ENCODE peak calls at places on chromosome 6, in six cellular contexts. H is IMR-90, I is HCT116, F is K562, N is GM12878, C is H1. M is an unnamed sample. For H4K20me1, the result is how much of the 10 kb centered on the place peaks cover.

GRCh38 chr6:66986940-66987339 is 1279.9 kb upstream of the EYS start:
- DNase-seq in F (no peak), I (no peak), N (no peak), C (no peak), H (no peak), M (no peak)

GRCh38 chr6:89873721-89874120 is 20.5 kb upstream of the GJA10 start:
- DNase-seq in N (no peak), C (no peak), F (no peak), H (no peak), I (no peak), M (no peak)

GRCh38 chr6:87066449-87067288 is 28.2 kb downstream of the CGA start:
- DNase-seq in F (peak), N (peak), C (no peak), I (peak), H (peak), M (peak)

GRCh38 chr6:99434702-99435530 is 9.8 kb upstream of the PNISR start:
- DNase-seq in H (peak), C (no peak), I (peak), F (peak), N (no peak), M (peak)

GRCh38 chr6:137962725-137963124 is 95.7 kb downstream of the TNFAIP3 start:
- DNase-seq in F (no peak), N (no peak), I (no peak), H (no peak), C (no peak), M (no peak)

GRCh38 chr6:89242574-89243330 is 25.6 kb upstream of the GABRR1 start:
- DNase-seq in H (peak), I (peak), F (peak), N (no peak), C (peak), M (peak)

GRCh38 chr6:143108278-143108677 is 47.6 kb downstream of the AIG1 start:
- DNase-seq in F (no peak), N (no peak), I (no peak), H (no peak), C (no peak), M (no peak)

GRCh38 chr6:118476554-118476953 is 71.5 kb upstream of the PLN start:
- DNase-seq in H (no peak), N (no peak), I (no peak), F (no peak), C (no peak), M (no peak)

GRCh38 chr6:49423817-49424216 is 39.2 kb downstream of the MMUT start:
- DNase-seq in F (no peak), H (no peak), N (no peak), C (no peak), I (no peak), M (peak)

GRCh38 chr6:159098636-159099106 is 53.9 kb upstream of the TAGAP start:
- DNase-seq in H (no peak), F (no peak), C (no peak), I (no peak), N (no peak), M (no peak)

GRCh38 chr6:113813207-113813606 is 43.9 kb upstream of the MARCKS start:
- DNase-seq in F (no peak), N (no peak), H (peak), C (no peak), I (no peak), M (no peak)

GRCh38 chr6:15556711-15557110 is 106.1 kb downstream of the DTNBP1 start:
- DNase-seq in H (no peak), F (no peak), N (no peak), I (no peak), C (no peak), M (no peak)
- H4K20me1 ChIP-seq in H (under half), F (under half), N (under half), I (under half), C (under half), M (under half)

GRCh38 chr6:134166529-134167221 is 114.3 kb upstream of the SLC2A12 start:
- DNase-seq in C (no peak), I (no peak), H (peak), N (no peak), F (no peak), M (no peak)
- TF ChIP-seq POLR2A in C (no peak), I (no peak), H (peak), N (no peak), F (no peak), M (peak)

GRCh38 chr6:85620308-85620707 is 22.4 kb downstream of the SYNCRIP start:
- DNase-seq in H (peak), C (no peak), N (no peak), F (no peak), I (no peak), M (no peak)

GRCh38 chr6:85610182-85610895 is 16.7 kb upstream of the SNX14 start:
- DNase-seq in C (no peak), H (no peak), N (no peak), F (no peak), I (no peak), M (no peak)

GRCh38 chr6:85612690-85613474 is 19.2 kb upstream of the SNX14 start:
- DNase-seq in C (no peak), I (no peak), N (no peak), F (no peak), H (no peak), M (no peak)

DNA sequence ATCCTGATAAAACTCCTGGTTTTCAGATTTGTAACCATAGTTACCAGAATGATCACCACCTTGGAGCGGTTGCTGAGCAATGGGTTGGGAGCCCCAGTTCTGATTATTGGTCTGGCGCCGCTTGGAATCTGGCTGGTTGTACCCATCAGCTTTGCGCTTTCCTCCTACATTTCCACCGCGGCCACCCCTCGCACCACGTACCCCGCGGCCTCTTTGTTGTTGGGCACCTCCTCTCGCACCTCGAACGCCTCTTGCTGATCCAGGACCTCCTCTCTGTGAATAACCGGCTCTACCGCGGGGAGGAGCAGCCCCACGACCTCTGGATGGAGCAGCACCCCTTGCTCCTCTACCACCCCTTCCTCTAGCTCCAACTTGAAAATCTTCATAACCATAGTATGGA is 21.1 kb upstream of the SNX14 start:
- DNase-seq in C (no peak), H (no peak), N (no peak), I (no peak), F (no peak), M (no peak)
- H4K20me1 ChIP-seq in C (under half), H (under half), N (under half), I (under half), F (under half), M (under half)

DNA sequence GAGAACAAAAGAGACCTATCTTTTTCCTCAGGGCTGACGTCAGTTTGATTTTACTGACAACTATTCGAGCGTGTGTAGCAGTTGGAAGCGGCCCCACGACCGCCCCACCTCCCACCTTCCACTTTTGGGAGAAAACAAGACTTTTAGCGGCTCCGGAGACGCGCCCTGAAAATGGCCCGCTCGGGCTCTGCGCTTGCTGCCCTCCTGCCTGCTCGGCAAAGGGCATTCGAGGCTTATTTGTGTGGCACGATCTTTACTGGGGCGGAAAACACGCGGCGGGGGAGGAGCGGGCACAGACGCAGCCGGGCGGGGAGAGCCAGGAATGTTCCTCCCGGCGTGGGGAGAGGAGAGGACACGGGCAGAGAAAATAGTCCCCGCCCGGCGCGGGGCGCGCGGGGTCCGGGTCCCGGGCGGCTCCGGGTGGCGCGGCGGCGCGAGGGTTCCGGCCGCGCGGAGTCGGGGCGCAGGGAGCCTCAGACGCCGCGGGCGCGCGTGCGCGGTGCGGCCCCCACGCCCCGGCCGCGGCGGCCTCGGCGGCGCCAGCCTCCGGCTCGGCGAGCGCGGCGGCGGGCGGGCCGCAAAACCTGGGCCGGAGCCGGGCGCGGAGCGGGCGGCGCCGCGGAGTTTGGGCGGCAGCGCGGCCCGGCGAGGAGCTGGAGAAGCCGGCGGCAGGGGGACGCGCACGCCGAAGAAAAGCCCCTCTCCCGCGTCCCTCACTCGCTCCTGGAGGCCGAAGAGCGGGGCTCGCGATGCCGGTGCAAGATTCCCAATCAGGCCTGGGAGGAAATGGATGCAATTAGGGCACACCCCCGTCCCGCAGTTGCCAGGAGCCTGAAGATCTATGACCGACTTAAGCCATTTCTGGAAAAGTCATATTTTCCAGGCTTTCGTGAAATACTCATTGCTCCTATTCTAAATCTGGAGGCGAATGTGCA is 90.0 kb upstream of the ARID1B start:
- DNase-seq in I (peak), F (peak), C (no peak), H (peak), N (no peak), M (peak)
- TF ChIP-seq POLR2A in I (peak), F (peak), C (no peak), H (peak), N (peak), M (peak)

GRCh38 chr6:15433517-15433874 is 187.6 kb downstream of the JARID2 start:
- DNase-seq in C (no peak), N (no peak), F (no peak), I (no peak), H (no peak), M (no peak)
- H4K20me1 ChIP-seq in C (half or more), N (under half), F (under half), I (under half), H (half or more), M (under half)

GRCh38 chr6:108432143-108432542 is 128.6 kb upstream of the FOXO3 start:
- DNase-seq in F (no peak), N (no peak), I (no peak), H (no peak), C (no peak), M (no peak)
- TF ChIP-seq POLR2A in F (no peak), N (no peak), I (no peak), H (no peak), C (no peak), M (no peak)

GRCh38 chr6:36807143-36807542 is 32.1 kb downstream of the CPNE5 start:
- DNase-seq in H (no peak), C (no peak), F (no peak), N (no peak), I (no peak), M (no peak)
- H4K20me1 ChIP-seq in H (under half), C (under half), F (under half), N (under half), I (under half), M (under half)

GRCh38 chr6:29813066-29813465 is 14.6 kb upstream of the HLA-G start:
- DNase-seq in N (no peak), C (no peak), F (no peak), I (no peak), H (no peak), M (no peak)

GRCh38 chr6:29813809-29814208 is 13.8 kb upstream of the HLA-G start:
- DNase-seq in N (no peak), C (no peak), H (peak), F (peak), I (peak), M (no peak)

GRCh38 chr6:29816030-29816429 is 11.6 kb upstream of the HLA-G start:
- DNase-seq in C (no peak), H (no peak), F (no peak), N (no peak), I (no peak), M (no peak)

GRCh38 chr6:29814379-29815117 is 13.1 kb upstream of the HLA-G start:
- DNase-seq in F (no peak), C (no peak), I (no peak), H (no peak), N (no peak), M (no peak)

DNA sequence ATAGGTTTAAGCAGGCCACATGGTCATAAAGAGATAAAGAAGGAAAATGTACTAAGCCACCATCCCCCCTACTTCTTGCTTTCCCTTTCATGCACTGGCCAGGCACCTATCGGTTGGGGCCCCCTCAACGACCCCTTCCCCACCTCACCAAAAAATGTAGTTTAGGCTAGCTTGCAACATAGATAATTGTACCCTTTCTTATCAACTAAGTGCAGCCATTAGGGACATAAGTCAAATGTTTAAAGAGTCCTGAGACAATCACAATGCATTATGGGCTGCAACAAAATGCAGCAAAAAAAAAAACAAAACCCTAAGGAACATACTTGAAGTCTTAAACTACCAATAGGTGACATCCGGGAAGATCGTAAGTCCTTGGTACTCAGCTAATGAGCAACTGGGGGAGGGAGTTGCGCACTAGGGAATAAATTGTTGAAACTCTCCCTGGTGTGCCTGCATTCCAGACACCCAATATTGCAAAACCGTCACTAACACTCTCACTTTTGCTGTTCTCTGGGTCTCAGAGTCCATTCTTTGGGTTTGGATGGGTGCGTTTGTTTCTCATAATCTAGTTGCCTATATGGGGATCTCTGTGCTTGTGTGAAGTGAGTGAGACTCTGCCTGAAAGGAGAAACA is 12.4 kb upstream of the HLA-G start:
- DNase-seq in F (peak), H (no peak), C (no peak), N (no peak), I (no peak), M (no peak)
- TF ChIP-seq POLR2A in F (no peak), H (no peak), C (no peak), N (no peak), I (no peak), M (no peak)

GRCh38 chr6:156807028-156807427 is 29.9 kb downstream of the ARID1B start:
- DNase-seq in C (no peak), F (no peak), N (no peak), H (no peak), I (no peak), M (no peak)
- H4K20me1 ChIP-seq in C (under half), F (under half), N (under half), H (half or more), I (under half), M (under half)

GRCh38 chr6:108560463-108561308 is at the start of gene FOXO3:
- DNase-seq in F (peak), N (no peak), H (peak), I (peak), C (peak), M (peak)
- TF ChIP-seq POLR2A in F (peak), N (peak), H (peak), I (peak), C (peak), M (peak)

M was measured in endothelial cell of umbilical vein.